ENCODE peak calls at places on chromosomes 13 and 19, in ten cellular contexts. Z, J, D, W, T, M, B, S, E and N are unnamed samples.

GRCh38 chr19:31316201-31316951 is 32.9 kb downstream of the TSHZ3 start:
- DNase-seq in J (no peak), W (peak), E (no peak), S (peak), D (no peak), M (peak), T (no peak), B (peak), Z (no peak), N (no peak)

GRCh38 chr13:104650426-104650825 is 1584.2 kb upstream of the SLC10A2 start:
- DNase-seq in M (no peak), W (no peak), B (no peak), T (no peak), S (no peak), D (no peak), J (no peak), E (no peak), Z (no peak), N (no peak)

GRCh38 chr19:54577334-54577733 is 3.7 kb downstream of the LILRA2 start:
- DNase-seq in W (no peak), D (no peak), S (no peak), M (no peak), T (no peak), Z (no peak), B (no peak), E (no peak), J (no peak), N (no peak)

GRCh38 chr19:3404324-3405260 is 38.2 kb downstream of the NFIC start:
- DNase-seq in W (peak), Z (peak), S (no peak), B (peak), E (peak), T (peak), J (peak), D (no peak), M (peak), N (no peak)

GRCh38 chr13:30804474-30804873 is 69.1 kb downstream of the ALOX5AP start:
- DNase-seq in M (peak), W (no peak), J (no peak), E (no peak), T (no peak), D (no peak), Z (no peak), B (no peak), S (no peak), N (no peak)

GRCh38 chr13:90201198-90201597 is 1146.3 kb upstream of the MIR17HG start:
- DNase-seq in M (no peak), S (no peak), B (peak), T (no peak), J (no peak), W (peak), Z (no peak), E (no peak), D (no peak), N (no peak)

GRCh38 chr19:17743874-17744273 is 7.4 kb upstream of the FCHO1 start:
- DNase-seq in W (peak), D (no peak), J (no peak), B (peak), E (no peak), M (peak), Z (peak), S (no peak), T (no peak), N (no peak)

GRCh38 chr13:114069376-114070097 is 62.9 kb downstream of the RASA3 start:
- DNase-seq in B (no peak), Z (no peak), S (no peak), W (no peak), J (peak), T (no peak), E (no peak), D (no peak), M (no peak), N (no peak)

GRCh38 chr13:43580280-43580679 is 206.5 kb downstream of the ENOX1 start:
- DNase-seq in B (no peak), W (no peak), E (no peak), T (no peak), S (no peak), D (no peak), M (no peak), Z (no peak), J (no peak), N (no peak)

GRCh38 chr19:41412953-41413352 is 14.2 kb downstream of the B3GNT8 start:
- DNase-seq in B (no peak), E (no peak), M (no peak), J (no peak), T (no peak), Z (no peak), S (no peak), D (no peak), W (no peak), N (no peak)

GRCh38 chr13:91384891-91385290 is 13.5 kb upstream of the GPC5 start:
- DNase-seq in S (no peak), J (no peak), B (no peak), Z (no peak), E (no peak), W (no peak), D (no peak), T (no peak), M (no peak), N (no peak)

GRCh38 chr13:95451656-95452055 is 100.9 kb upstream of the CLDN10 start:
- DNase-seq in Z (no peak), T (no peak), M (no peak), J (no peak), E (no peak), D (no peak), B (no peak), S (no peak), W (no peak), N (no peak)

GRCh38 chr19:34336781-34337271 is 28.2 kb upstream of the GPI start:
- DNase-seq in J (no peak), Z (no peak), M (peak), T (no peak), S (peak), W (peak), D (peak), E (no peak), B (peak), N (peak)

GRCh38 chr13:110624766-110625756 is 9.7 kb downstream of the NAXD start:
- DNase-seq in M (peak), T (no peak), S (peak), W (no peak), B (no peak), J (no peak), Z (no peak), D (no peak), E (peak), N (no peak)

GRCh38 chr19:3577741-3578344 is 5.1 kb downstream of the HMG20B start:
- DNase-seq in W (no peak), S (peak), M (peak), B (no peak), T (no peak), D (no peak), E (no peak), Z (no peak), J (no peak), N (no peak)

GRCh38 chr19:21335721-21336120 is 6.5 kb upstream of the ZNF708 start:
- DNase-seq in Z (no peak), T (no peak), M (no peak), D (no peak), S (no peak), E (no peak), W (no peak), J (no peak), B (no peak), N (no peak)

GRCh38 chr13:49256841-49257240 is 9.1 kb downstream of the CDADC1 start:
- DNase-seq in S (no peak), Z (no peak), D (no peak), W (peak), J (no peak), M (no peak), E (no peak), T (no peak), B (peak), N (no peak)

GRCh38 chr19:5154129-5154798 is 185.4 kb downstream of the KDM4B start:
- DNase-seq in M (peak), S (peak), Z (no peak), J (peak), B (peak), T (peak), W (peak), D (peak), E (no peak), N (no peak)

GRCh38 chr19:55632463-55632834 is 8.1 kb upstream of the ZNF784 start:
- DNase-seq in M (peak), S (peak), T (no peak), J (no peak), W (peak), B (peak), D (peak), E (peak), Z (peak), N (peak)

GRCh38 chr19:45691516-45692186 is at the start of gene SNRPD2:
- DNase-seq in D (peak), W (peak), B (peak), T (peak), M (peak), J (peak), Z (peak), E (peak), S (peak), N (peak)

GRCh38 chr19:12140545-12141404 is 625 bp upstream of the ZNF20 start:
- DNase-seq in M (peak), D (no peak), S (peak), J (peak), E (peak), T (peak), W (peak), B (peak), Z (peak), N (peak)

GRCh38 chr13:70310720-70311119 is 202.5 kb upstream of the KLHL1 start:
- DNase-seq in W (peak), T (no peak), D (no peak), M (peak), J (no peak), Z (peak), B (no peak), S (peak), E (no peak), N (peak)

GRCh38 chr19:5623397-5624153 is 692 bp downstream of the SAFB start:
- DNase-seq in J (no peak), T (peak), W (peak), D (no peak), Z (no peak), B (no peak), E (no peak), S (peak), M (peak), N (no peak)

GRCh38 chr13:94674609-94675348 is 37.6 kb downstream of the SOX21 start:
- DNase-seq in Z (peak), J (peak), W (peak), D (peak), S (peak), E (no peak), B (peak), M (peak), T (no peak), N (peak)

GRCh38 chr19:44071824-44072542 is at the start of gene ZNF284:
- DNase-seq in B (peak), M (peak), W (peak), D (peak), Z (peak), J (peak), T (peak), E (peak), S (peak), N (no peak)

GRCh38 chr13:114256547-114256946 is 21.9 kb downstream of the CDC16 start:
- DNase-seq in W (no peak), M (no peak), J (no peak), T (no peak), B (no peak), E (no peak), D (no peak), S (no peak), Z (no peak), N (no peak)

GRCh38 chr13:113863511-113864302 is at the start of gene GAS6:
- DNase-seq in B (no peak), D (peak), T (peak), J (no peak), M (peak), Z (no peak), E (peak), W (peak), S (peak), N (no peak)

GRCh38 chr13:103351035-103351828 is 285.0 kb upstream of the SLC10A2 start:
- DNase-seq in T (peak), D (no peak), W (peak), S (peak), B (peak), M (peak), Z (peak), J (no peak), E (no peak), N (no peak)

GRCh38 chr13:84470528-84470927 is 588.3 kb upstream of the SLITRK1 start:
- DNase-seq in S (no peak), J (no peak), Z (no peak), D (no peak), B (no peak), T (no peak), M (no peak), E (no peak), W (no peak), N (no peak)

GRCh38 chr19:37654525-37654832 is 786 bp downstream of the ZFP30 start:
- DNase-seq in E (no peak), T (no peak), B (peak), D (peak), M (peak), J (no peak), Z (peak), W (peak), S (peak), N (no peak)

GRCh38 chr19:34347561-34348165 is 17.3 kb upstream of the GPI start:
- DNase-seq in E (no peak), D (no peak), Z (no peak), S (no peak), J (peak), M (no peak), B (no peak), W (no peak), T (no peak), N (no peak)

GRCh38 chr13:28582225-28582891 is 76.6 kb upstream of the POMP start:
- DNase-seq in J (no peak), B (peak), W (peak), Z (no peak), D (no peak), T (no peak), M (no peak), S (no peak), E (no peak), N (no peak)

GRCh38 chr19:46896076-46896794 is 35.4 kb downstream of the ARHGAP35 start:
- DNase-seq in J (peak), E (peak), B (no peak), Z (no peak), M (no peak), T (no peak), W (peak), D (no peak), S (no peak), N (no peak)

GRCh38 chr19:15926484-15926883 is 7.8 kb downstream of the CYP4F11 start:
- DNase-seq in T (no peak), J (peak), S (no peak), Z (no peak), B (no peak), W (no peak), D (no peak), M (no peak), E (no peak), N (no peak)

GRCh38 chr13:21134475-21134874 is 41.9 kb downstream of the SKA3 start:
- DNase-seq in J (no peak), Z (no peak), E (no peak), D (no peak), B (no peak), M (no peak), S (no peak), T (no peak), W (no peak), N (no peak)

DNA sequence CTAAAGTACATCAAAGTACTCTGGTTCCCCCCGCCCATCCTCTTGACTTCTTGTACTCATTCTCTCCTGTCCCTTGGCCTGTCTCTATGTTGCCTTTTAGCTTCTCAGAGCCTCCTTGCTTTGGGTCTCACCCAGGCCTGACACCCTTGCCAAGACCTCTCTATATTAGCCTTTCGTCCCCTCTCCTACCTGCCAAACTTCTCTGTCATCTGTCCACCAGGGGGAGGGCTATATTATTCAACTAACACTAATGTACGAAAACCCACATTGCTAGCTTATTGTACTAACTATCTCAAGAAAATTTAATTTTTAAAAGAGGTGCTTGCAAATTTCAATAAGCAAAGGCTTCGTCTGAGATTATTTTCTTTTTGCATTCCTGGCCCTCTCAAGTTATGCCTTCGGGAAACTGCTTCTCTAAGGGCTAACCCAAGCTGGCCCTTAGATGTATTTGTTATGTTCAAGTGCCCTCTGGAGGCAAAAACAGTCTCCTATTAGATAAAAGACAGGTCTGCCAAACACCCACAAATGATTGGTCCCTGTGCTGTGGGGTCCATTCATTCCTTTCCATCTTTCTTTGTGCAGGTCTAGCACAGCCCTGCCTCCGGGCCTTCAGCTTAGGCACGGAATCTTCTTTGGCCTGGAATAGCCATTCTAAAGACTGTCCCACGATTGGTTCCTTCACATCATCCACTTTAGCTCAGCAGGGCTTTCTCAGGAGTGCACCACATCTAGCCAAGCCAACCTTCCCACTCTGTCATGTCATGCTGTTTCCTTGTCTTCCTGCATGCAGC is 6.4 kb upstream of the MRPS31 start:
- DNase-seq in M (peak), W (peak), T (no peak), D (peak), E (no peak), J (no peak), B (peak), S (peak), Z (peak), N (peak)
- H3K4me3 ChIP-seq in M (no peak), W (peak), T (no peak), D (peak), E (peak), J (peak), B (peak), S (peak), Z (peak), N (peak)

GRCh38 chr13:77323858-77324257 is 3.0 kb downstream of the MYCBP2 start:
- DNase-seq in B (no peak), S (no peak), D (no peak), T (no peak), J (no peak), M (no peak), E (no peak), Z (no peak), W (no peak), N (no peak)
- H3K4me3 ChIP-seq in B (no peak), S (no peak), D (no peak), T (no peak), J (no peak), M (no peak), E (peak), Z (no peak), W (no peak), N (no peak)

GRCh38 chr19:1857648-1858326 is 5.6 kb downstream of the KLF16 start:
- DNase-seq in M (peak), S (no peak), W (no peak), E (peak), J (peak), Z (no peak), B (no peak), T (no peak), D (no peak), N (no peak)
- H3K4me3 ChIP-seq in M (peak), S (peak), W (peak), E (peak), J (peak), Z (peak), B (no peak), T (peak), D (peak), N (no peak)

GRCh38 chr13:58620171-58620570 is 988.6 kb downstream of the PCDH17 start:
- DNase-seq in T (no peak), E (no peak), S (peak), Z (no peak), W (no peak), M (peak), D (no peak), J (no peak), B (no peak), N (no peak)
- H3K4me3 ChIP-seq in T (no peak), E (no peak), S (no peak), Z (no peak), W (no peak), M (no peak), D (no peak), J (no peak), B (no peak), N (no peak)

DNA sequence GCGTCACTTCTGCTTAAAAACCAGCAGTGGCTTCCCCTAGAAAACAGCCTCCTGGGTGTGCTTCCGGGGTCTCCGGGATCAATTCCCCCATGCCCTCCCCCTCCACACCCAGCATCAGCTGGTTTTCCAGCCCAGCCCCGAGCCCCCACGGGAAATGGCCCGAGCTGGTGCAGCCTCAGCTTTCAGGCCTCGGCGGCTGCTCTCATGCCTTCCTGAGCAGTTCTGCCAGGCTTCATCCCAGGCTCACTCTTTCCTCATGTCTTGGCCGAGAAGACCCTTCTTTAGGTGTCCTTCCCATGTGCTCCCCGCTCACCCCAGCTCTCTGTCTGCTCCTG is 103.1 kb upstream of the RNF113B start:
- DNase-seq in Z (no peak), D (no peak), W (no peak), T (no peak), B (no peak), S (no peak), E (no peak), J (no peak), M (no peak), N (no peak)
- H3K4me3 ChIP-seq in Z (no peak), D (no peak), W (no peak), T (no peak), B (no peak), S (no peak), E (no peak), J (no peak), M (no peak), N (peak)